ENCODE peak calls at places on chromosomes 2 and 18, in eight cellular contexts. S is activated naive CD4-positive, alpha-beta T cell; N is AG04449; X is midbrain; D is foreskin fibroblast; C is ovary; Y is GM23248; G is PC-9. R is an unnamed sample.

GRCh38 chr2:119126650-119127049 is 31.9 kb downstream of the C1QL2 start:
- DNase-seq in S (peak), N (no peak), X (no peak), D (peak), C (no peak), Y (peak), G (peak), R (no peak)

GRCh38 chr18:32956591-32957310 is 183.9 kb upstream of the KLHL14 start:
- DNase-seq in S (no peak), N (no peak), X (no peak), D (peak), C (no peak), Y (peak), G (no peak), R (no peak)

GRCh38 chr18:13436596-13436995 is 218.0 kb downstream of the LDLRAD4 start:
- DNase-seq in S (no peak), N (no peak), X (no peak), D (no peak), C (no peak), Y (no peak), G (no peak), R (no peak)

GRCh38 chr2:31333046-31333445 is 81.5 kb downstream of the XDH start:
- DNase-seq in S (no peak), N (no peak), X (no peak), D (no peak), C (no peak), Y (no peak), G (no peak), R (no peak)

GRCh38 chr2:64945973-64946736 is 43.0 kb upstream of the SLC1A4 start:
- DNase-seq in S (peak), N (no peak), X (no peak), D (peak), C (no peak), Y (no peak), G (no peak), R (peak)

GRCh38 chr2:230254152-230254881 is 28.8 kb downstream of the SP140 start:
- DNase-seq in S (no peak), N (no peak), X (no peak), D (no peak), C (no peak), Y (no peak), G (no peak), R (no peak)

GRCh38 chr2:204691911-204692510 is 146.7 kb downstream of the PARD3B start:
- DNase-seq in S (no peak), N (peak), X (peak), D (peak), C (peak), Y (peak), G (peak), R (no peak)

GRCh38 chr2:73938761-73939352 is 12.2 kb downstream of the DGUOK start:
- DNase-seq in S (no peak), N (peak), X (no peak), D (peak), C (no peak), Y (peak), G (no peak), R (no peak)

GRCh38 chr2:38601463-38602135 is 1.1 kb downstream of the HNRNPLL start:
- DNase-seq in S (no peak), N (no peak), X (peak), D (peak), C (no peak), Y (peak), G (no peak), R (no peak)

GRCh38 chr2:129402076-129402475 is 577.4 kb upstream of the RAB6C start:
- DNase-seq in S (no peak), N (no peak), X (no peak), D (no peak), C (no peak), Y (no peak), G (no peak), R (no peak)

GRCh38 chr2:88711331-88711730 is 19.9 kb downstream of the RPIA start:
- DNase-seq in S (no peak), N (no peak), X (no peak), D (no peak), C (no peak), Y (no peak), G (no peak), R (no peak)

GRCh38 chr2:74835831-74836674 is 2.1 kb downstream of the HK2 start:
- DNase-seq in S (no peak), N (no peak), X (peak), D (peak), C (no peak), Y (peak), G (no peak), R (no peak)

GRCh38 chr18:8856769-8857393 is 151.5 kb downstream of the MTCL1 start:
- DNase-seq in S (no peak), N (no peak), X (no peak), D (no peak), C (no peak), Y (no peak), G (no peak), R (no peak)

GRCh38 chr2:49241991-49242390 is 87.7 kb upstream of the FSHR start:
- DNase-seq in S (no peak), N (peak), X (no peak), D (peak), C (no peak), Y (peak), G (no peak), R (no peak)

GRCh38 chr2:239193925-239194687 is 206.7 kb downstream of the HDAC4 start:
- DNase-seq in S (no peak), N (no peak), X (peak), D (peak), C (peak), Y (peak), G (no peak), R (no peak)

GRCh38 chr2:43086451-43087221 is 139.8 kb downstream of the ZFP36L2 start:
- DNase-seq in S (no peak), N (peak), X (no peak), D (peak), C (peak), Y (peak), G (peak), R (no peak)

GRCh38 chr18:53797998-53798397 is 426.5 kb downstream of the MBD2 start:
- DNase-seq in S (no peak), N (no peak), X (no peak), D (no peak), C (no peak), Y (no peak), G (no peak), R (no peak)